ENCODE peak calls at places on chromosome X, in eight cellular contexts. Q is activated naive CD4-positive, alpha-beta T cell; O is T-helper 1 cell; E is astrocyte of the cerebellum; R is NT2/D1; I is heart right ventricle; G is COR-L47; W is HFFc6. F is an unnamed sample.

GRCh38 chrX:38089173-38089982 is 83.0 kb downstream of the SYTL5 start:
- DNase-seq in Q (no peak), O (no peak), E (no peak), R (no peak), I (no peak), G (no peak), W (no peak), F (no peak)

GRCh38 chrX:63128509-63128908 is 222.6 kb downstream of the SPIN4 start:
- DNase-seq in Q (no peak), O (no peak), E (no peak), R (peak; percentile 47), I (no peak), G (no peak), W (peak; percentile 5), F (no peak)

GRCh38 chrX:4547218-4547836 is 833.9 kb upstream of the PRKX start:
- DNase-seq in Q (no peak), O (no peak), E (peak; percentile 16), R (peak; percentile 57), I (no peak), G (peak; percentile 2), W (peak; percentile 1), F (no peak)

GRCh38 chrX:13099121-13099520 is 54.7 kb upstream of the FAM9C start:
- DNase-seq in Q (no peak), O (no peak), E (no peak), R (no peak), I (no peak), G (no peak), W (no peak), F (no peak)

GRCh38 chrX:152637649-152638442 is at the start of gene GABRQ:
- DNase-seq in Q (no peak), O (no peak), E (peak; percentile 4), R (peak; percentile 63), I (peak; percentile 31), G (peak; percentile 69), W (no peak), F (no peak)

GRCh38 chrX:36684053-36684452 is 324.1 kb upstream of the FAM47C start:
- DNase-seq in Q (no peak), O (no peak), E (no peak), R (no peak), I (no peak), G (no peak), W (no peak), F (no peak)

GRCh38 chrX:35166023-35166422 is 223.4 kb downstream of the FAM47B start:
- DNase-seq in Q (no peak), O (no peak), E (peak; percentile 1), R (no peak), I (no peak), G (no peak), W (no peak), F (no peak)

GRCh38 chrX:1480082-1480785 is 27.5 kb upstream of the ASMTL start:
- DNase-seq in Q (no peak), O (no peak), E (no peak), R (no peak), I (no peak), G (no peak), W (no peak), F (no peak)

GRCh38 chrX:153317306-153317705 is 4.3 kb downstream of the PNMA6F start:
- DNase-seq in Q (no peak), O (no peak), E (no peak), R (no peak), I (no peak), G (no peak), W (no peak), F (no peak)

GRCh38 chrX:69466546-69466945 is 37.6 kb upstream of the NALF2 start:
- DNase-seq in Q (no peak), O (no peak), E (no peak), R (no peak), I (no peak), G (no peak), W (no peak), F (no peak)

GRCh38 chrX:129600981-129601424 is 53.8 kb downstream of the APLN start:
- DNase-seq in Q (no peak), O (no peak), E (no peak), R (no peak), I (no peak), G (no peak), W (no peak), F (no peak)

GRCh38 chrX:103565197-103565596 is 20.1 kb upstream of the TCEAL4 start:
- DNase-seq in Q (no peak), O (no peak), E (no peak), R (no peak), I (no peak), G (no peak), W (no peak), F (no peak)

GRCh38 chrX:45903781-45904201 is 641.4 kb downstream of the ZNF674 start:
- DNase-seq in Q (no peak), O (no peak), E (no peak), R (no peak), I (no peak), G (no peak), W (no peak), F (no peak)

GRCh38 chrX:121093011-121093410 is 45.6 kb downstream of the GLUD2 start:
- DNase-seq in Q (no peak), O (no peak), E (no peak), R (no peak), I (no peak), G (no peak), W (no peak), F (no peak)

GRCh38 chrX:10755477-10756334 is 135.3 kb upstream of the MID1 start:
- DNase-seq in Q (no peak), O (no peak), E (peak; percentile 66), R (peak; percentile 75), I (no peak), G (no peak), W (peak; percentile 3), F (no peak)

GRCh38 chrX:41022579-41022978 is 62.7 kb upstream of the USP9X start:
- DNase-seq in Q (no peak), O (no peak), E (no peak), R (no peak), I (no peak), G (no peak), W (peak; percentile 32), F (no peak)

GRCh38 chrX:131724292-131724691 is 180.4 kb downstream of the OR13H1 start:
- DNase-seq in Q (no peak), O (no peak), E (no peak), R (no peak), I (no peak), G (no peak), W (no peak), F (no peak)

GRCh38 chrX:46208225-46208854 is 336.9 kb downstream of the ZNF674 start:
- DNase-seq in Q (no peak), O (no peak), E (peak; percentile 29), R (no peak), I (no peak), G (no peak), W (peak; percentile 0), F (no peak)

GRCh38 chrX:73916931-73917657 is 354.1 kb downstream of the CHIC1 start:
- DNase-seq in Q (no peak), O (no peak), E (peak; percentile 82), R (peak; percentile 67), I (no peak), G (no peak), W (peak; percentile 76), F (no peak)

GRCh38 chrX:87517571-87518141 is at the start of gene KLHL4:
- DNase-seq in Q (no peak), O (no peak), E (peak; percentile 89), R (peak; percentile 90), I (no peak), G (no peak), W (no peak), F (no peak)

GRCh38 chrX:9311411-9312160 is 153.3 kb upstream of the TBL1X start:
- DNase-seq in Q (no peak), O (no peak), E (no peak), R (no peak), I (no peak), G (no peak), W (no peak), F (no peak)

GRCh38 chrX:107978707-107979307 is 3.4 kb downstream of the TEX13B start:
- DNase-seq in Q (no peak), O (no peak), E (no peak), R (no peak), I (no peak), G (no peak), W (peak; percentile 13), F (no peak)

GRCh38 chrX:25014366-25014838 is 1.4 kb downstream of the ARX start:
- DNase-seq in Q (no peak), O (no peak), E (no peak), R (no peak), I (no peak), G (no peak), W (no peak), F (no peak)

GRCh38 chrX:30961805-30962204 is 72.8 kb upstream of the TAB3 start:
- DNase-seq in Q (no peak), O (no peak), E (no peak), R (no peak), I (no peak), G (no peak), W (no peak), F (no peak)

GRCh38 chrX:41122664-41123257 is 37.5 kb downstream of the USP9X start:
- DNase-seq in Q (no peak), O (no peak), E (no peak), R (no peak), I (no peak), G (no peak), W (no peak), F (no peak)

GRCh38 chrX:129239371-129239770 is 283.9 kb downstream of the SMARCA1 start:
- DNase-seq in Q (no peak), O (no peak), E (peak; percentile 39), R (no peak), I (no peak), G (no peak), W (peak; percentile 0), F (no peak)

GRCh38 chrX:126655061-126655460 is 102.4 kb upstream of the DCAF12L1 start:
- DNase-seq in Q (no peak), O (no peak), E (no peak), R (no peak), I (no peak), G (no peak), W (no peak), F (no peak)

GRCh38 chrX:132041016-132041415 is 17.9 kb downstream of the STK26 start:
- DNase-seq in Q (no peak), O (no peak), E (no peak), R (no peak), I (no peak), G (no peak), W (no peak), F (no peak)

GRCh38 chrX:27555514-27555913 is 34.6 kb upstream of the DCAF8L2 start:
- DNase-seq in Q (no peak), O (no peak), E (no peak), R (peak; percentile 18), I (no peak), G (peak; percentile 8), W (no peak), F (no peak)

GRCh38 chrX:11629593-11630211 is 36.0 kb downstream of the ARHGAP6 start:
- DNase-seq in Q (no peak), O (no peak), E (peak; percentile 91), R (no peak), I (no peak), G (no peak), W (peak; percentile 21), F (no peak)

GRCh38 chrX:4239650-4240540 is 526.4 kb upstream of the PRKX start:
- DNase-seq in Q (no peak), O (no peak), E (no peak), R (no peak), I (no peak), G (no peak), W (no peak), F (no peak)

GRCh38 chrX:40176979-40177430 is 79.2 kb upstream of the BCOR start:
- DNase-seq in Q (peak; percentile 46), O (no peak), E (no peak), R (no peak), I (peak; percentile 28), G (no peak), W (no peak), F (no peak)

GRCh38 chrX:15292861-15293260 is 22.6 kb downstream of the ASB11 start:
- DNase-seq in Q (no peak), O (no peak), E (no peak), R (no peak), I (no peak), G (no peak), W (peak; percentile 12), F (no peak)

GRCh38 chrX:65407157-65407626 is 127.4 kb downstream of the LAS1L start:
- DNase-seq in Q (no peak), O (no peak), E (no peak), R (peak; percentile 15), I (no peak), G (no peak), W (no peak), F (no peak)

F was measured in activated T-helper 9 cell treated with anti-CD3 and anti-CD28 coated beads, Interleukin-2, amount 50 U/mL, for 16 hours.